ENCODE peak calls at places on chromosome 17, in six cellular contexts. One of them, this sample, is unnamed.

GRCh38 chr17:47897561-47897960 is 1.5 kb downstream of the SP2 start:
- DNase-seq in activated naive CD4-positive, alpha-beta T cell: no peak
- DNase-seq in COR-L47: no peak
- DNase-seq in NCI-H2081: no peak
- DNase-seq in astrocyte of the spinal cord: peak; percentile 11
- DNase-seq in ELR: no peak
- DNase-seq in this sample: no peak

GRCh38 chr17:39719563-39719962 is 10.8 kb downstream of the MIEN1 start:
- DNase-seq in COR-L47: no peak
- DNase-seq in NCI-H2081: no peak
- DNase-seq in ELR: no peak
- DNase-seq in astrocyte of the spinal cord: no peak
- DNase-seq in activated naive CD4-positive, alpha-beta T cell: no peak
- DNase-seq in this sample: no peak

GRCh38 chr17:183021-183420 is 1.6 kb upstream of the DOC2B start:
- DNase-seq in COR-L47: no peak
- DNase-seq in activated naive CD4-positive, alpha-beta T cell: no peak
- DNase-seq in ELR: no peak
- DNase-seq in NCI-H2081: no peak
- DNase-seq in astrocyte of the spinal cord: no peak
- DNase-seq in this sample: no peak

GRCh38 chr17:40518401-40519088 is 17.1 kb upstream of the TNS4 start:
- DNase-seq in NCI-H2081: no peak
- DNase-seq in COR-L47: no peak
- DNase-seq in astrocyte of the spinal cord: no peak
- DNase-seq in activated naive CD4-positive, alpha-beta T cell: no peak
- DNase-seq in ELR: peak; percentile 90
- DNase-seq in this sample: no peak

GRCh38 chr17:76515291-76515949 is 14.2 kb upstream of the RHBDF2 start:
- DNase-seq in COR-L47: no peak
- DNase-seq in NCI-H2081: no peak
- DNase-seq in ELR: peak; percentile 91
- DNase-seq in astrocyte of the spinal cord: peak; percentile 79
- DNase-seq in activated naive CD4-positive, alpha-beta T cell: peak; percentile 22
- DNase-seq in this sample: peak; percentile 74

GRCh38 chr17:53630115-53630514 is 192.6 kb upstream of the KIF2B start:
- DNase-seq in ELR: no peak
- DNase-seq in COR-L47: no peak
- DNase-seq in astrocyte of the spinal cord: no peak
- DNase-seq in activated naive CD4-positive, alpha-beta T cell: no peak
- DNase-seq in NCI-H2081: no peak
- DNase-seq in this sample: no peak

GRCh38 chr17:80833952-80834895 is 157.4 kb upstream of the CHMP6 start:
- DNase-seq in activated naive CD4-positive, alpha-beta T cell: no peak
- DNase-seq in COR-L47: no peak
- DNase-seq in ELR: peak; percentile 85
- DNase-seq in astrocyte of the spinal cord: peak; percentile 71
- DNase-seq in NCI-H2081: no peak
- DNase-seq in this sample: no peak

GRCh38 chr17:59332890-59333377 is 1.5 kb downstream of the YPEL2 start:
- DNase-seq in NCI-H2081: no peak
- DNase-seq in COR-L47: no peak
- DNase-seq in activated naive CD4-positive, alpha-beta T cell: no peak
- DNase-seq in ELR: peak; percentile 20
- DNase-seq in astrocyte of the spinal cord: no peak
- DNase-seq in this sample: no peak

GRCh38 chr17:73289549-73290254 is 22.1 kb downstream of the CDC42EP4 start:
- DNase-seq in ELR: no peak
- DNase-seq in NCI-H2081: no peak
- DNase-seq in activated naive CD4-positive, alpha-beta T cell: no peak
- DNase-seq in COR-L47: no peak
- DNase-seq in astrocyte of the spinal cord: no peak
- DNase-seq in this sample: no peak

GRCh38 chr17:44960654-44961053 is 7.4 kb downstream of the C1QL1 start:
- DNase-seq in ELR: no peak
- DNase-seq in COR-L47: no peak
- DNase-seq in activated naive CD4-positive, alpha-beta T cell: no peak
- DNase-seq in astrocyte of the spinal cord: no peak
- DNase-seq in NCI-H2081: no peak
- DNase-seq in this sample: no peak

GRCh38 chr17:83034525-83034924 is 44.9 kb upstream of the METRNL start:
- DNase-seq in COR-L47: no peak
- DNase-seq in astrocyte of the spinal cord: no peak
- DNase-seq in activated naive CD4-positive, alpha-beta T cell: no peak
- DNase-seq in NCI-H2081: no peak
- DNase-seq in ELR: no peak
- DNase-seq in this sample: no peak

GRCh38 chr17:45848405-45848804 is 3.7 kb downstream of the SPPL2C start:
- DNase-seq in ELR: no peak
- DNase-seq in COR-L47: no peak
- DNase-seq in astrocyte of the spinal cord: no peak
- DNase-seq in activated naive CD4-positive, alpha-beta T cell: no peak
- DNase-seq in NCI-H2081: no peak
- DNase-seq in this sample: no peak

GRCh38 chr17:63156986-63157385 is 191.0 kb downstream of the TANC2 start:
- DNase-seq in COR-L47: no peak
- DNase-seq in ELR: no peak
- DNase-seq in astrocyte of the spinal cord: no peak
- DNase-seq in activated naive CD4-positive, alpha-beta T cell: no peak
- DNase-seq in NCI-H2081: no peak
- DNase-seq in this sample: no peak

GRCh38 chr17:83079340-83079747 is at the start of gene METRNL:
- DNase-seq in ELR: peak; percentile 84
- DNase-seq in COR-L47: peak; percentile 18
- DNase-seq in NCI-H2081: no peak
- DNase-seq in activated naive CD4-positive, alpha-beta T cell: no peak
- DNase-seq in astrocyte of the spinal cord: peak; percentile 63
- DNase-seq in this sample: no peak

GRCh38 chr17:3740611-3741073 is 16.9 kb downstream of the HASPIN start:
- DNase-seq in COR-L47: no peak
- DNase-seq in activated naive CD4-positive, alpha-beta T cell: no peak
- DNase-seq in ELR: no peak
- DNase-seq in astrocyte of the spinal cord: no peak
- DNase-seq in NCI-H2081: no peak
- DNase-seq in this sample: no peak

GRCh38 chr17:75976175-75976848 is 2.7 kb downstream of the ACOX1 start:
- DNase-seq in activated naive CD4-positive, alpha-beta T cell: no peak
- DNase-seq in ELR: no peak
- DNase-seq in NCI-H2081: no peak
- DNase-seq in COR-L47: no peak
- DNase-seq in astrocyte of the spinal cord: no peak
- DNase-seq in this sample: no peak

GRCh38 chr17:82065193-82065637 is 389 bp downstream of the DUS1L start:
- DNase-seq in astrocyte of the spinal cord: peak; percentile 17
- DNase-seq in NCI-H2081: no peak
- DNase-seq in COR-L47: no peak
- DNase-seq in activated naive CD4-positive, alpha-beta T cell: no peak
- DNase-seq in ELR: peak; percentile 57
- DNase-seq in this sample: no peak

GRCh38 chr17:50055426-50056216 is at the start of gene ITGA3:
- DNase-seq in activated naive CD4-positive, alpha-beta T cell: peak; percentile 13
- DNase-seq in NCI-H2081: peak; percentile 83
- DNase-seq in COR-L47: peak; percentile 81
- DNase-seq in ELR: peak; percentile 96
- DNase-seq in astrocyte of the spinal cord: peak; percentile 93
- DNase-seq in this sample: no peak

GRCh38 chr17:58703137-58703846 is 10.9 kb downstream of the RAD51C start:
- DNase-seq in COR-L47: no peak
- DNase-seq in activated naive CD4-positive, alpha-beta T cell: no peak
- DNase-seq in NCI-H2081: no peak
- DNase-seq in ELR: peak; percentile 77
- DNase-seq in astrocyte of the spinal cord: peak; percentile 62
- DNase-seq in this sample: no peak

GRCh38 chr17:32622540-32622939 is 135.7 kb downstream of the CDK5R1 start:
- DNase-seq in activated naive CD4-positive, alpha-beta T cell: no peak
- DNase-seq in NCI-H2081: no peak
- DNase-seq in astrocyte of the spinal cord: no peak
- DNase-seq in ELR: no peak
- DNase-seq in COR-L47: no peak
- DNase-seq in this sample: no peak

GRCh38 chr17:67221062-67221998 is 23.7 kb downstream of the HELZ start:
- DNase-seq in NCI-H2081: peak; percentile 50
- DNase-seq in COR-L47: peak; percentile 18
- DNase-seq in ELR: peak; percentile 72
- DNase-seq in astrocyte of the spinal cord: no peak
- DNase-seq in activated naive CD4-positive, alpha-beta T cell: no peak
- DNase-seq in this sample: peak; percentile 29

GRCh38 chr17:64661981-64662773 is at the start of gene SMURF2:
- DNase-seq in ELR: peak; percentile 87
- DNase-seq in activated naive CD4-positive, alpha-beta T cell: peak; percentile 46
- DNase-seq in astrocyte of the spinal cord: peak; percentile 65
- DNase-seq in NCI-H2081: peak; percentile 83
- DNase-seq in COR-L47: peak; percentile 53
- DNase-seq in this sample: peak; percentile 56

GRCh38 chr17:40251576-40251975 is 32.5 kb downstream of the WIPF2 start:
- DNase-seq in astrocyte of the spinal cord: peak; percentile 82
- DNase-seq in ELR: peak; percentile 87
- DNase-seq in NCI-H2081: peak; percentile 17
- DNase-seq in activated naive CD4-positive, alpha-beta T cell: no peak
- DNase-seq in COR-L47: no peak
- DNase-seq in this sample: no peak

GRCh38 chr17:50911890-50912289 is 45.7 kb upstream of the TOB1 start:
- DNase-seq in ELR: no peak
- DNase-seq in activated naive CD4-positive, alpha-beta T cell: no peak
- DNase-seq in astrocyte of the spinal cord: no peak
- DNase-seq in NCI-H2081: no peak
- DNase-seq in COR-L47: no peak
- DNase-seq in this sample: no peak

GRCh38 chr17:77366558-77367245 is 225.9 kb downstream of the SEC14L1 start:
- DNase-seq in ELR: no peak
- DNase-seq in NCI-H2081: no peak
- DNase-seq in COR-L47: no peak
- DNase-seq in astrocyte of the spinal cord: peak; percentile 66
- DNase-seq in activated naive CD4-positive, alpha-beta T cell: no peak
- DNase-seq in this sample: no peak

GRCh38 chr17:72666519-72666874 is 426.0 kb downstream of the SLC39A11 start:
- DNase-seq in ELR: no peak
- DNase-seq in astrocyte of the spinal cord: peak; percentile 44
- DNase-seq in NCI-H2081: no peak
- DNase-seq in activated naive CD4-positive, alpha-beta T cell: no peak
- DNase-seq in COR-L47: no peak
- DNase-seq in this sample: no peak

GRCh38 chr17:17073627-17074521 is 31.6 kb downstream of the MPRIP start:
- DNase-seq in NCI-H2081: no peak
- DNase-seq in ELR: peak; percentile 44
- DNase-seq in activated naive CD4-positive, alpha-beta T cell: no peak
- DNase-seq in astrocyte of the spinal cord: peak; percentile 22
- DNase-seq in COR-L47: no peak
- DNase-seq in this sample: no peak

GRCh38 chr17:34579017-34579946 is at the start of gene TMEM132E:
- DNase-seq in ELR: no peak
- DNase-seq in activated naive CD4-positive, alpha-beta T cell: no peak
- DNase-seq in NCI-H2081: no peak
- DNase-seq in astrocyte of the spinal cord: no peak
- DNase-seq in COR-L47: peak; percentile 44
- DNase-seq in this sample: no peak

GRCh38 chr17:30926516-30926915 is 4.8 kb downstream of the ADAP2 start:
- DNase-seq in ELR: no peak
- DNase-seq in COR-L47: no peak
- DNase-seq in NCI-H2081: no peak
- DNase-seq in activated naive CD4-positive, alpha-beta T cell: no peak
- DNase-seq in astrocyte of the spinal cord: no peak
- DNase-seq in this sample: no peak

GRCh38 chr17:27489045-27489715 is 32.9 kb downstream of the KSR1 start:
- DNase-seq in activated naive CD4-positive, alpha-beta T cell: no peak
- DNase-seq in COR-L47: no peak
- DNase-seq in astrocyte of the spinal cord: peak; percentile 48
- DNase-seq in NCI-H2081: no peak
- DNase-seq in ELR: no peak
- DNase-seq in this sample: no peak